ENCODE peak calls at places on chromosomes 11 and 22, in eight cellular contexts. R is tibial artery, C is fibroblast of mammary gland, P is mesenteric fat pad, G is GM23338, K is astrocyte of the spinal cord, V is NCI-H1436, L is HEK293T. J is an unnamed sample.

GRCh38 chr22:16789860-16790493 is 35.2 kb downstream of the XKR3 start:
- DNase-seq in R (no peak), P (no peak), C (no peak), K (no peak), L (no peak), G (no peak), V (no peak), J (no peak)

GRCh38 chr11:1073261-1073724 is 1.4 kb upstream of the MUC2 start:
- DNase-seq in G (no peak), K (no peak), R (peak; percentile 61), V (no peak), P (peak; percentile 89), L (no peak), C (peak; percentile 32), J (no peak)

GRCh38 chr11:75346912-75347647 is 4.4 kb downstream of the ARRB1 start:
- DNase-seq in G (no peak), C (peak; percentile 80), V (no peak), K (no peak), P (no peak), R (peak; percentile 77), L (no peak), J (no peak)

GRCh38 chr11:91303754-91304153 is 920.9 kb upstream of the FAT3 start:
- DNase-seq in K (no peak), C (no peak), V (no peak), P (no peak), L (no peak), G (no peak), R (no peak), J (no peak)

GRCh38 chr11:30911247-30911646 is 325.1 kb upstream of the MPPED2 start:
- DNase-seq in V (no peak), G (no peak), P (no peak), C (no peak), L (no peak), R (no peak), K (no peak), J (no peak)

GRCh38 chr11:64713031-64713780 is 9.8 kb downstream of the NRXN2 start:
- DNase-seq in P (no peak), K (peak; percentile 14), C (peak; percentile 21), L (peak; percentile 46), V (no peak), R (no peak), G (peak; percentile 55), J (no peak)

GRCh38 chr11:127381247-127381646 is 380.7 kb upstream of the KIRREL3 start:
- DNase-seq in V (no peak), R (no peak), G (no peak), P (no peak), C (no peak), L (no peak), K (no peak), J (no peak)

GRCh38 chr11:95138448-95138847 is 48.8 kb downstream of the ENDOD1 start:
- DNase-seq in R (no peak), G (no peak), P (no peak), L (peak; percentile 26), V (no peak), K (no peak), C (peak; percentile 28), J (no peak)

GRCh38 chr11:69640995-69641581 is at the start of gene CCND1:
- DNase-seq in P (no peak), L (peak; percentile 79), G (peak; percentile 93), V (no peak), C (peak; percentile 92), K (peak; percentile 93), R (peak; percentile 85), J (peak; percentile 91)

GRCh38 chr11:72624496-72625201 is 49.6 kb downstream of the PDE2A start:
- DNase-seq in L (no peak), G (no peak), V (no peak), P (no peak), R (peak; percentile 88), K (no peak), C (no peak), J (no peak)

GRCh38 chr11:7004482-7004881 is 15.7 kb downstream of the ZNF214 start:
- DNase-seq in V (no peak), L (no peak), P (no peak), K (peak; percentile 25), G (no peak), R (no peak), C (peak; percentile 95), J (no peak)

J was measured in 8988T.